ENCODE peak calls at places on chromosome 19, in nine cellular contexts. One of them, this sample, is unnamed.

GRCh38 chr19:18021121-18021755 is 13.3 kb downstream of the ARRDC2 start:
- DNase-seq in HTR-8/SVneo: peak; percentile 79
- DNase-seq in type B pancreatic cell: no peak
- DNase-seq in T-helper 2 cell: peak; percentile 58
- DNase-seq in hippocampal formation: peak; percentile 43
- DNase-seq in NCI-H187 treated with DMSO at 0.1 percent for 48 hours: no peak
- DNase-seq in cardiac fibroblast: peak; percentile 91
- DNase-seq in C1 segment of cervical spinal cord: no peak
- DNase-seq in activated naive CD8-positive, alpha-beta T cell treated with anti-CD3 and anti-CD28 coated beads, Interleukin-2, amount 50 U/mL, for 24 hours: peak; percentile 74
- DNase-seq in this sample: no peak

GRCh38 chr19:42178791-42179500 is 38.5 kb downstream of the DEDD2 start:
- DNase-seq in HTR-8/SVneo: no peak
- DNase-seq in type B pancreatic cell: no peak
- DNase-seq in T-helper 2 cell: no peak
- DNase-seq in hippocampal formation: no peak
- DNase-seq in NCI-H187 treated with DMSO at 0.1 percent for 48 hours: no peak
- DNase-seq in cardiac fibroblast: no peak
- DNase-seq in C1 segment of cervical spinal cord: no peak
- DNase-seq in activated naive CD8-positive, alpha-beta T cell treated with anti-CD3 and anti-CD28 coated beads, Interleukin-2, amount 50 U/mL, for 24 hours: no peak
- DNase-seq in this sample: no peak

GRCh38 chr19:44635581-44636438 is 7.9 kb upstream of the PVR start:
- DNase-seq in HTR-8/SVneo: no peak
- DNase-seq in type B pancreatic cell: no peak
- DNase-seq in T-helper 2 cell: no peak
- DNase-seq in hippocampal formation: no peak
- DNase-seq in NCI-H187 treated with DMSO at 0.1 percent for 48 hours: no peak
- DNase-seq in cardiac fibroblast: peak; percentile 31
- DNase-seq in C1 segment of cervical spinal cord: no peak
- DNase-seq in activated naive CD8-positive, alpha-beta T cell treated with anti-CD3 and anti-CD28 coated beads, Interleukin-2, amount 50 U/mL, for 24 hours: no peak
- DNase-seq in this sample: no peak

GRCh38 chr19:3132971-3133792 is 2.7 kb upstream of the GNA15 start:
- DNase-seq in HTR-8/SVneo: no peak
- DNase-seq in type B pancreatic cell: no peak
- DNase-seq in T-helper 2 cell: peak; percentile 89
- DNase-seq in hippocampal formation: no peak
- DNase-seq in NCI-H187 treated with DMSO at 0.1 percent for 48 hours: no peak
- DNase-seq in cardiac fibroblast: no peak
- DNase-seq in C1 segment of cervical spinal cord: peak; percentile 41
- DNase-seq in activated naive CD8-positive, alpha-beta T cell treated with anti-CD3 and anti-CD28 coated beads, Interleukin-2, amount 50 U/mL, for 24 hours: peak; percentile 89
- DNase-seq in this sample: peak; percentile 85

GRCh38 chr19:40933025-40933424 is 51.0 kb upstream of the CYP2A7 start:
- DNase-seq in HTR-8/SVneo: no peak
- DNase-seq in type B pancreatic cell: no peak
- DNase-seq in T-helper 2 cell: no peak
- DNase-seq in hippocampal formation: no peak
- DNase-seq in NCI-H187 treated with DMSO at 0.1 percent for 48 hours: no peak
- DNase-seq in cardiac fibroblast: no peak
- DNase-seq in C1 segment of cervical spinal cord: no peak
- DNase-seq in activated naive CD8-positive, alpha-beta T cell treated with anti-CD3 and anti-CD28 coated beads, Interleukin-2, amount 50 U/mL, for 24 hours: no peak
- DNase-seq in this sample: no peak

GRCh38 chr19:1675633-1676350 is 23.4 kb upstream of the TCF3 start:
- DNase-seq in HTR-8/SVneo: no peak
- DNase-seq in type B pancreatic cell: no peak
- DNase-seq in T-helper 2 cell: no peak
- DNase-seq in hippocampal formation: no peak
- DNase-seq in NCI-H187 treated with DMSO at 0.1 percent for 48 hours: no peak
- DNase-seq in cardiac fibroblast: no peak
- DNase-seq in C1 segment of cervical spinal cord: no peak
- DNase-seq in activated naive CD8-positive, alpha-beta T cell treated with anti-CD3 and anti-CD28 coated beads, Interleukin-2, amount 50 U/mL, for 24 hours: no peak
- DNase-seq in this sample: no peak

GRCh38 chr19:16301999-16302694 is 22.5 kb upstream of the KLF2 start:
- DNase-seq in HTR-8/SVneo: no peak
- DNase-seq in type B pancreatic cell: no peak
- DNase-seq in T-helper 2 cell: no peak
- DNase-seq in hippocampal formation: no peak
- DNase-seq in NCI-H187 treated with DMSO at 0.1 percent for 48 hours: no peak
- DNase-seq in cardiac fibroblast: no peak
- DNase-seq in C1 segment of cervical spinal cord: no peak
- DNase-seq in activated naive CD8-positive, alpha-beta T cell treated with anti-CD3 and anti-CD28 coated beads, Interleukin-2, amount 50 U/mL, for 24 hours: no peak
- DNase-seq in this sample: no peak

GRCh38 chr19:2338055-2338615 is 9.7 kb downstream of the SPPL2B start:
- DNase-seq in HTR-8/SVneo: no peak
- DNase-seq in type B pancreatic cell: no peak
- DNase-seq in T-helper 2 cell: no peak
- DNase-seq in hippocampal formation: no peak
- DNase-seq in NCI-H187 treated with DMSO at 0.1 percent for 48 hours: no peak
- DNase-seq in cardiac fibroblast: no peak
- DNase-seq in C1 segment of cervical spinal cord: no peak
- DNase-seq in activated naive CD8-positive, alpha-beta T cell treated with anti-CD3 and anti-CD28 coated beads, Interleukin-2, amount 50 U/mL, for 24 hours: no peak
- DNase-seq in this sample: no peak

GRCh38 chr19:31340059-31341025 is 8.9 kb downstream of the TSHZ3 start:
- DNase-seq in HTR-8/SVneo: no peak
- DNase-seq in type B pancreatic cell: no peak
- DNase-seq in T-helper 2 cell: peak; percentile 72
- DNase-seq in hippocampal formation: no peak
- DNase-seq in NCI-H187 treated with DMSO at 0.1 percent for 48 hours: no peak
- DNase-seq in cardiac fibroblast: peak; percentile 56
- DNase-seq in C1 segment of cervical spinal cord: no peak
- DNase-seq in activated naive CD8-positive, alpha-beta T cell treated with anti-CD3 and anti-CD28 coated beads, Interleukin-2, amount 50 U/mL, for 24 hours: no peak
- DNase-seq in this sample: no peak

GRCh38 chr19:14804755-14805154 is 26.4 kb upstream of the ADGRE2 start:
- DNase-seq in HTR-8/SVneo: no peak
- DNase-seq in type B pancreatic cell: no peak
- DNase-seq in T-helper 2 cell: no peak
- DNase-seq in hippocampal formation: no peak
- DNase-seq in NCI-H187 treated with DMSO at 0.1 percent for 48 hours: no peak
- DNase-seq in cardiac fibroblast: no peak
- DNase-seq in C1 segment of cervical spinal cord: no peak
- DNase-seq in activated naive CD8-positive, alpha-beta T cell treated with anti-CD3 and anti-CD28 coated beads, Interleukin-2, amount 50 U/mL, for 24 hours: no peak
- DNase-seq in this sample: no peak

GRCh38 chr19:32811151-32811550 is 58.4 kb downstream of the SLC7A9 start:
- DNase-seq in HTR-8/SVneo: no peak
- DNase-seq in type B pancreatic cell: no peak
- DNase-seq in T-helper 2 cell: no peak
- DNase-seq in hippocampal formation: no peak
- DNase-seq in NCI-H187 treated with DMSO at 0.1 percent for 48 hours: no peak
- DNase-seq in cardiac fibroblast: no peak
- DNase-seq in C1 segment of cervical spinal cord: no peak
- DNase-seq in activated naive CD8-positive, alpha-beta T cell treated with anti-CD3 and anti-CD28 coated beads, Interleukin-2, amount 50 U/mL, for 24 hours: no peak
- DNase-seq in this sample: no peak

GRCh38 chr19:53467503-53468262 is at the start of gene ZNF813:
- DNase-seq in HTR-8/SVneo: peak; percentile 74
- DNase-seq in type B pancreatic cell: peak; percentile 95
- DNase-seq in T-helper 2 cell: peak; percentile 79
- DNase-seq in hippocampal formation: peak; percentile 62
- DNase-seq in NCI-H187 treated with DMSO at 0.1 percent for 48 hours: peak; percentile 13
- DNase-seq in cardiac fibroblast: peak; percentile 87
- DNase-seq in C1 segment of cervical spinal cord: peak; percentile 59
- DNase-seq in activated naive CD8-positive, alpha-beta T cell treated with anti-CD3 and anti-CD28 coated beads, Interleukin-2, amount 50 U/mL, for 24 hours: peak; percentile 97
- DNase-seq in this sample: peak; percentile 92

GRCh38 chr19:45908956-45909355 is 5.6 kb downstream of the NANOS2 start:
- DNase-seq in HTR-8/SVneo: no peak
- DNase-seq in type B pancreatic cell: no peak
- DNase-seq in T-helper 2 cell: no peak
- DNase-seq in hippocampal formation: no peak
- DNase-seq in NCI-H187 treated with DMSO at 0.1 percent for 48 hours: no peak
- DNase-seq in cardiac fibroblast: no peak
- DNase-seq in C1 segment of cervical spinal cord: no peak
- DNase-seq in activated naive CD8-positive, alpha-beta T cell treated with anti-CD3 and anti-CD28 coated beads, Interleukin-2, amount 50 U/mL, for 24 hours: no peak
- DNase-seq in this sample: no peak

GRCh38 chr19:10896851-10897526 is 25.6 kb downstream of the CARM1 start:
- DNase-seq in HTR-8/SVneo: no peak
- DNase-seq in type B pancreatic cell: no peak
- DNase-seq in T-helper 2 cell: no peak
- DNase-seq in hippocampal formation: no peak
- DNase-seq in NCI-H187 treated with DMSO at 0.1 percent for 48 hours: no peak
- DNase-seq in cardiac fibroblast: no peak
- DNase-seq in C1 segment of cervical spinal cord: peak; percentile 43
- DNase-seq in activated naive CD8-positive, alpha-beta T cell treated with anti-CD3 and anti-CD28 coated beads, Interleukin-2, amount 50 U/mL, for 24 hours: no peak
- DNase-seq in this sample: no peak

GRCh38 chr19:31985001-31985605 is 360.3 kb upstream of the ZNF507 start:
- DNase-seq in HTR-8/SVneo: no peak
- DNase-seq in type B pancreatic cell: no peak
- DNase-seq in T-helper 2 cell: no peak
- DNase-seq in hippocampal formation: no peak
- DNase-seq in NCI-H187 treated with DMSO at 0.1 percent for 48 hours: no peak
- DNase-seq in cardiac fibroblast: no peak
- DNase-seq in C1 segment of cervical spinal cord: no peak
- DNase-seq in activated naive CD8-positive, alpha-beta T cell treated with anti-CD3 and anti-CD28 coated beads, Interleukin-2, amount 50 U/mL, for 24 hours: no peak
- DNase-seq in this sample: no peak

GRCh38 chr19:17824339-17824738 is 3.0 kb upstream of the INSL3 start:
- DNase-seq in HTR-8/SVneo: no peak
- DNase-seq in type B pancreatic cell: no peak
- DNase-seq in T-helper 2 cell: no peak
- DNase-seq in hippocampal formation: no peak
- DNase-seq in NCI-H187 treated with DMSO at 0.1 percent for 48 hours: no peak
- DNase-seq in cardiac fibroblast: no peak
- DNase-seq in C1 segment of cervical spinal cord: no peak
- DNase-seq in activated naive CD8-positive, alpha-beta T cell treated with anti-CD3 and anti-CD28 coated beads, Interleukin-2, amount 50 U/mL, for 24 hours: no peak
- DNase-seq in this sample: no peak

GRCh38 chr19:17648097-17648660 is 40.0 kb downstream of the UNC13A start:
- DNase-seq in HTR-8/SVneo: no peak
- DNase-seq in type B pancreatic cell: no peak
- DNase-seq in T-helper 2 cell: no peak
- DNase-seq in hippocampal formation: no peak
- DNase-seq in NCI-H187 treated with DMSO at 0.1 percent for 48 hours: no peak
- DNase-seq in cardiac fibroblast: no peak
- DNase-seq in C1 segment of cervical spinal cord: no peak
- DNase-seq in activated naive CD8-positive, alpha-beta T cell treated with anti-CD3 and anti-CD28 coated beads, Interleukin-2, amount 50 U/mL, for 24 hours: no peak
- DNase-seq in this sample: no peak

GRCh38 chr19:33293255-33294057 is 8.9 kb downstream of the CEBPA start:
- DNase-seq in HTR-8/SVneo: peak; percentile 61
- DNase-seq in type B pancreatic cell: no peak
- DNase-seq in T-helper 2 cell: no peak
- DNase-seq in hippocampal formation: no peak
- DNase-seq in NCI-H187 treated with DMSO at 0.1 percent for 48 hours: no peak
- DNase-seq in cardiac fibroblast: peak; percentile 60
- DNase-seq in C1 segment of cervical spinal cord: peak; percentile 35
- DNase-seq in activated naive CD8-positive, alpha-beta T cell treated with anti-CD3 and anti-CD28 coated beads, Interleukin-2, amount 50 U/mL, for 24 hours: no peak
- DNase-seq in this sample: no peak

GRCh38 chr19:58399903-58400637 is 4.6 kb downstream of the RNF225 start:
- DNase-seq in HTR-8/SVneo: no peak
- DNase-seq in type B pancreatic cell: no peak
- DNase-seq in T-helper 2 cell: no peak
- DNase-seq in hippocampal formation: peak; percentile 43
- DNase-seq in NCI-H187 treated with DMSO at 0.1 percent for 48 hours: no peak
- DNase-seq in cardiac fibroblast: no peak
- DNase-seq in C1 segment of cervical spinal cord: peak; percentile 86
- DNase-seq in activated naive CD8-positive, alpha-beta T cell treated with anti-CD3 and anti-CD28 coated beads, Interleukin-2, amount 50 U/mL, for 24 hours: peak; percentile 2
- DNase-seq in this sample: no peak

GRCh38 chr19:44072543-44073401 is 813 bp downstream of the ZNF284 start:
- DNase-seq in HTR-8/SVneo: no peak
- DNase-seq in type B pancreatic cell: no peak
- DNase-seq in T-helper 2 cell: no peak
- DNase-seq in hippocampal formation: no peak
- DNase-seq in NCI-H187 treated with DMSO at 0.1 percent for 48 hours: no peak
- DNase-seq in cardiac fibroblast: peak; percentile 5
- DNase-seq in C1 segment of cervical spinal cord: no peak
- DNase-seq in activated naive CD8-positive, alpha-beta T cell treated with anti-CD3 and anti-CD28 coated beads, Interleukin-2, amount 50 U/mL, for 24 hours: peak; percentile 6
- DNase-seq in this sample: peak; percentile 18

GRCh38 chr19:17579523-17580244 is 24.2 kb downstream of the COLGALT1 start:
- DNase-seq in HTR-8/SVneo: peak; percentile 64
- DNase-seq in type B pancreatic cell: no peak
- DNase-seq in T-helper 2 cell: no peak
- DNase-seq in hippocampal formation: no peak
- DNase-seq in NCI-H187 treated with DMSO at 0.1 percent for 48 hours: no peak
- DNase-seq in cardiac fibroblast: peak; percentile 70
- DNase-seq in C1 segment of cervical spinal cord: no peak
- DNase-seq in activated naive CD8-positive, alpha-beta T cell treated with anti-CD3 and anti-CD28 coated beads, Interleukin-2, amount 50 U/mL, for 24 hours: peak; percentile 38
- DNase-seq in this sample: peak; percentile 85

GRCh38 chr19:5155586-5156210 is 184.9 kb downstream of the PTPRS start:
- DNase-seq in HTR-8/SVneo: no peak
- DNase-seq in type B pancreatic cell: no peak
- DNase-seq in T-helper 2 cell: no peak
- DNase-seq in hippocampal formation: no peak
- DNase-seq in NCI-H187 treated with DMSO at 0.1 percent for 48 hours: no peak
- DNase-seq in cardiac fibroblast: no peak
- DNase-seq in C1 segment of cervical spinal cord: no peak
- DNase-seq in activated naive CD8-positive, alpha-beta T cell treated with anti-CD3 and anti-CD28 coated beads, Interleukin-2, amount 50 U/mL, for 24 hours: no peak
- DNase-seq in this sample: peak; percentile 21

GRCh38 chr19:18153555-18154134 is 682 bp downstream of the PIK3R2 start:
- DNase-seq in HTR-8/SVneo: no peak
- DNase-seq in type B pancreatic cell: no peak
- DNase-seq in T-helper 2 cell: no peak
- DNase-seq in hippocampal formation: no peak
- DNase-seq in NCI-H187 treated with DMSO at 0.1 percent for 48 hours: no peak
- DNase-seq in cardiac fibroblast: no peak
- DNase-seq in C1 segment of cervical spinal cord: no peak
- DNase-seq in activated naive CD8-positive, alpha-beta T cell treated with anti-CD3 and anti-CD28 coated beads, Interleukin-2, amount 50 U/mL, for 24 hours: peak; percentile 31
- DNase-seq in this sample: peak; percentile 58

GRCh38 chr19:19460258-19460731 is 54.8 kb downstream of the GATAD2A start:
- DNase-seq in HTR-8/SVneo: no peak
- DNase-seq in type B pancreatic cell: no peak
- DNase-seq in T-helper 2 cell: peak; percentile 37
- DNase-seq in hippocampal formation: no peak
- DNase-seq in NCI-H187 treated with DMSO at 0.1 percent for 48 hours: no peak
- DNase-seq in cardiac fibroblast: no peak
- DNase-seq in C1 segment of cervical spinal cord: no peak
- DNase-seq in activated naive CD8-positive, alpha-beta T cell treated with anti-CD3 and anti-CD28 coated beads, Interleukin-2, amount 50 U/mL, for 24 hours: peak; percentile 49
- DNase-seq in this sample: no peak

GRCh38 chr19:51821511-51821910 is 26.6 kb downstream of the FPR3 start:
- DNase-seq in HTR-8/SVneo: no peak
- DNase-seq in type B pancreatic cell: no peak
- DNase-seq in T-helper 2 cell: no peak
- DNase-seq in hippocampal formation: no peak
- DNase-seq in NCI-H187 treated with DMSO at 0.1 percent for 48 hours: no peak
- DNase-seq in cardiac fibroblast: no peak
- DNase-seq in C1 segment of cervical spinal cord: no peak
- DNase-seq in activated naive CD8-positive, alpha-beta T cell treated with anti-CD3 and anti-CD28 coated beads, Interleukin-2, amount 50 U/mL, for 24 hours: no peak
- DNase-seq in this sample: no peak

GRCh38 chr19:30842926-30843325 is 470.7 kb downstream of the ZNF536 start:
- DNase-seq in HTR-8/SVneo: no peak
- DNase-seq in type B pancreatic cell: no peak
- DNase-seq in T-helper 2 cell: no peak
- DNase-seq in hippocampal formation: no peak
- DNase-seq in NCI-H187 treated with DMSO at 0.1 percent for 48 hours: no peak
- DNase-seq in cardiac fibroblast: no peak
- DNase-seq in C1 segment of cervical spinal cord: no peak
- DNase-seq in activated naive CD8-positive, alpha-beta T cell treated with anti-CD3 and anti-CD28 coated beads, Interleukin-2, amount 50 U/mL, for 24 hours: no peak
- DNase-seq in this sample: no peak

GRCh38 chr19:16076154-16076957 is at the start of gene TPM4:
- DNase-seq in HTR-8/SVneo: peak; percentile 80
- DNase-seq in type B pancreatic cell: peak; percentile 90
- DNase-seq in T-helper 2 cell: peak; percentile 82
- DNase-seq in hippocampal formation: peak; percentile 45
- DNase-seq in NCI-H187 treated with DMSO at 0.1 percent for 48 hours: no peak
- DNase-seq in cardiac fibroblast: peak; percentile 99
- DNase-seq in C1 segment of cervical spinal cord: peak; percentile 67
- DNase-seq in activated naive CD8-positive, alpha-beta T cell treated with anti-CD3 and anti-CD28 coated beads, Interleukin-2, amount 50 U/mL, for 24 hours: peak; percentile 92
- DNase-seq in this sample: peak; percentile 92

GRCh38 chr19:34370117-34370516 is 5.1 kb downstream of the GPI start:
- DNase-seq in HTR-8/SVneo: no peak
- DNase-seq in type B pancreatic cell: no peak
- DNase-seq in T-helper 2 cell: no peak
- DNase-seq in hippocampal formation: no peak
- DNase-seq in NCI-H187 treated with DMSO at 0.1 percent for 48 hours: no peak
- DNase-seq in cardiac fibroblast: no peak
- DNase-seq in C1 segment of cervical spinal cord: no peak
- DNase-seq in activated naive CD8-positive, alpha-beta T cell treated with anti-CD3 and anti-CD28 coated beads, Interleukin-2, amount 50 U/mL, for 24 hours: no peak
- DNase-seq in this sample: no peak

GRCh38 chr19:16581971-16582343 is 9.7 kb upstream of the SLC35E1 start:
- DNase-seq in HTR-8/SVneo: no peak
- DNase-seq in type B pancreatic cell: no peak
- DNase-seq in T-helper 2 cell: no peak
- DNase-seq in hippocampal formation: no peak
- DNase-seq in NCI-H187 treated with DMSO at 0.1 percent for 48 hours: no peak
- DNase-seq in cardiac fibroblast: no peak
- DNase-seq in C1 segment of cervical spinal cord: no peak
- DNase-seq in activated naive CD8-positive, alpha-beta T cell treated with anti-CD3 and anti-CD28 coated beads, Interleukin-2, amount 50 U/mL, for 24 hours: no peak
- DNase-seq in this sample: no peak